ENCODE peak calls at places on chromosomes 4 and X, in five cellular contexts. P, O, R, Z and W are unnamed samples.

GRCh38 chr4:84956014-84956413 is 10.5 kb downstream of the WDFY3 start:
- DNase-seq in P (no peak), O (no peak), R (no peak), Z (no peak), W (no peak)

GRCh38 chr4:157220026-157220881 is at the start of gene GRIA2:
- DNase-seq in P (peak; percentile 32), O (no peak), R (peak; percentile 15), Z (peak; percentile 50), W (peak; percentile 48)

GRCh38 chr4:127783026-127783769 is 1.1 kb downstream of the HSPA4L start:
- DNase-seq in P (no peak), O (no peak), R (peak; percentile 42), Z (peak; percentile 53), W (no peak)

GRCh38 chr4:185383451-185383850 is 12.3 kb downstream of the LRP2BP start:
- DNase-seq in P (no peak), O (no peak), R (no peak), Z (no peak), W (no peak)

GRCh38 chr4:38209654-38210053 is 249.5 kb downstream of the PTTG2 start:
- DNase-seq in P (no peak), O (no peak), R (no peak), Z (no peak), W (no peak)

GRCh38 chrX:12867746-12868145 is 874 bp downstream of the TLR7 start:
- DNase-seq in P (no peak), O (no peak), R (no peak), Z (peak; percentile 6), W (no peak)

GRCh38 chrX:152897216-152898144 is at the start of gene ZNF185:
- DNase-seq in P (no peak), O (no peak), R (peak; percentile 34), Z (peak; percentile 63), W (no peak)

GRCh38 chr4:59612235-59612634 is 1587.9 kb upstream of the ADGRL3 start:
- DNase-seq in P (no peak), O (no peak), R (peak; percentile 0), Z (peak; percentile 69), W (no peak)

GRCh38 chr4:165810726-165811125 is 62.3 kb upstream of the TLL1 start:
- DNase-seq in P (no peak), O (no peak), R (no peak), Z (peak; percentile 50), W (no peak)

GRCh38 chr4:4418676-4419370 is 31.9 kb downstream of the NSG1 start:
- DNase-seq in P (no peak), O (peak; percentile 10), R (no peak), Z (no peak), W (no peak)

GRCh38 chr4:185109736-185110135 is 33.3 kb upstream of the SLC25A4 start:
- DNase-seq in P (no peak), O (no peak), R (no peak), Z (no peak), W (no peak)

GRCh38 chrX:97563531-97564133 is 679.9 kb downstream of the RPA4 start:
- DNase-seq in P (no peak), O (peak; percentile 28), R (no peak), Z (peak; percentile 67), W (no peak)

GRCh38 chrX:153400146-153401132 is 711 bp downstream of the PNMA6E start:
- DNase-seq in P (no peak), O (peak; percentile 48), R (peak; percentile 68), Z (peak; percentile 8), W (peak; percentile 29)

GRCh38 chr4:76782837-76783236 is 115.1 kb downstream of the SOWAHB start:
- DNase-seq in P (no peak), O (no peak), R (no peak), Z (peak; percentile 83), W (no peak)